ENCODE peak calls at places on chromosomes 2 and 18, in six cellular contexts. R is HL-60, B is PC-3, E is K562, A is AG04450, M is neural progenitor cell. F is an unnamed sample.

GRCh38 chr2:120747706-120748105 is 12.0 kb downstream of the GLI2 start:
- DNase-seq in R (no peak), B (no peak), E (no peak), A (no peak), M (no peak), F (no peak)

GRCh38 chr18:67515987-67516431 is 511 bp downstream of the DSEL start:
- DNase-seq in R (peak), B (peak), E (peak), A (peak), M (peak), F (peak)

GRCh38 chr2:5549061-5549601 is 143.1 kb upstream of the SOX11 start:
- DNase-seq in R (no peak), B (no peak), E (no peak), A (peak), M (peak), F (peak)

GRCh38 chr2:239944706-239945551 is 80.2 kb downstream of the NDUFA10 start:
- DNase-seq in R (peak), B (no peak), E (no peak), A (no peak), M (no peak), F (no peak)

GRCh38 chr2:66428986-66429612 is 5.8 kb upstream of the MEIS1 start:
- DNase-seq in R (peak), B (peak), E (peak), A (no peak), M (peak), F (peak)

GRCh38 chr2:176454893-176455810 is 185.9 kb downstream of the MTX2 start:
- DNase-seq in R (peak), B (peak), E (peak), A (peak), M (peak), F (peak)

GRCh38 chr2:166090346-166090745 is 37.5 kb downstream of the SCN1A start:
- DNase-seq in R (no peak), B (no peak), E (no peak), A (no peak), M (no peak), F (peak)

GRCh38 chr2:58569460-58570185 is 328.5 kb upstream of the FANCL start:
- DNase-seq in R (no peak), B (peak), E (no peak), A (no peak), M (no peak), F (peak)

GRCh38 chr18:50829644-50830043 is 9.8 kb upstream of the MRO start:
- DNase-seq in R (no peak), B (peak), E (no peak), A (no peak), M (no peak), F (no peak)

GRCh38 chr2:162963156-162963555 is 124.6 kb upstream of the KCNH7 start:
- DNase-seq in R (no peak), B (no peak), E (no peak), A (no peak), M (no peak), F (no peak)

GRCh38 chr2:84526562-84526961 is 10.3 kb downstream of the DNAH6 start:
- DNase-seq in R (no peak), B (no peak), E (no peak), A (no peak), M (no peak), F (no peak)

GRCh38 chr2:240325654-240326031 is 109.8 kb upstream of the GPC1 start:
- DNase-seq in R (no peak), B (no peak), E (no peak), A (no peak), M (no peak), F (peak)

GRCh38 chr2:64212346-64212745 is 68.1 kb upstream of the PELI1 start:
- DNase-seq in R (peak), B (peak), E (no peak), A (no peak), M (no peak), F (peak)

GRCh38 chr2:197993830-197994229 is 189.4 kb downstream of the PLCL1 start:
- DNase-seq in R (no peak), B (no peak), E (no peak), A (no peak), M (no peak), F (peak)

GRCh38 chr2:224400886-224401632 is 848 bp downstream of the FAM124B start:
- DNase-seq in R (no peak), B (no peak), E (peak), A (no peak), M (no peak), F (no peak)

GRCh38 chr2:218990052-218990451 is 3.2 kb downstream of the CRYBA2 start:
- DNase-seq in R (no peak), B (no peak), E (no peak), A (no peak), M (no peak), F (no peak)

GRCh38 chr2:148582679-148583511 is 61.7 kb upstream of the EPC2 start:
- DNase-seq in R (no peak), B (peak), E (no peak), A (no peak), M (no peak), F (no peak)

GRCh38 chr2:6103949-6104348 is 411.8 kb downstream of the SOX11 start:
- DNase-seq in R (no peak), B (no peak), E (no peak), A (no peak), M (no peak), F (peak)

GRCh38 chr2:134256961-134257360 is 3.1 kb downstream of the MGAT5 start:
- DNase-seq in R (no peak), B (no peak), E (no peak), A (no peak), M (no peak), F (no peak)

GRCh38 chr2:134258684-134259408 is 5.0 kb downstream of the MGAT5 start:
- DNase-seq in R (no peak), B (no peak), E (no peak), A (no peak), M (no peak), F (no peak)

GRCh38 chr2:134259571-134259970 is 5.7 kb downstream of the MGAT5 start:
- DNase-seq in R (no peak), B (no peak), E (no peak), A (no peak), M (no peak), F (no peak)

GRCh38 chr2:134257516-134257915 is 3.6 kb downstream of the MGAT5 start:
- DNase-seq in R (no peak), B (no peak), E (no peak), A (no peak), M (no peak), F (no peak)

GRCh38 chr2:134257965-134258683 is 4.3 kb downstream of the MGAT5 start:
- DNase-seq in R (no peak), B (no peak), E (no peak), A (no peak), M (no peak), F (no peak)
- TF ChIP-seq CTCF in R (no peak), B (no peak), E (no peak), A (no peak), M (no peak), F (no peak)

GRCh38 chr18:28922936-28923335 is 746.0 kb upstream of the CDH2 start:
- DNase-seq in R (no peak), B (no peak), E (no peak), A (no peak), M (no peak), F (no peak)
- TF ChIP-seq CTCF in R (no peak), B (no peak), E (no peak), A (no peak), M (no peak), F (no peak)

GRCh38 chr2:96154506-96155380 is 9.5 kb upstream of the DUSP2 start:
- DNase-seq in R (no peak), B (no peak), E (no peak), A (no peak), M (no peak), F (no peak)

GRCh38 chr2:96153291-96153713 is 8.1 kb upstream of the DUSP2 start:
- DNase-seq in R (no peak), B (no peak), E (no peak), A (no peak), M (no peak), F (no peak)

GRCh38 chr2:96156011-96156820 is 11.0 kb upstream of the DUSP2 start:
- DNase-seq in R (no peak), B (no peak), E (no peak), A (no peak), M (no peak), F (no peak)

GRCh38 chr2:96152301-96153165 is 7.3 kb upstream of the DUSP2 start:
- DNase-seq in R (no peak), B (no peak), E (no peak), A (no peak), M (peak), F (no peak)

GRCh38 chr2:96153991-96154431 is 8.8 kb upstream of the DUSP2 start:
- DNase-seq in R (no peak), B (no peak), E (no peak), A (no peak), M (no peak), F (no peak)
- TF ChIP-seq CTCF in R (no peak), B (no peak), E (peak), A (no peak), M (no peak), F (no peak)

GRCh38 chr2:233400961-233401360 is 46.7 kb downstream of the DGKD start:
- DNase-seq in R (no peak), B (no peak), E (no peak), A (no peak), M (no peak), F (no peak)

GRCh38 chr2:233402774-233403173 is 48.5 kb downstream of the DGKD start:
- DNase-seq in R (no peak), B (no peak), E (no peak), A (no peak), M (no peak), F (no peak)

GRCh38 chr2:233406865-233407264 is 52.6 kb downstream of the DGKD start:
- DNase-seq in R (no peak), B (no peak), E (no peak), A (no peak), M (no peak), F (no peak)

GRCh38 chr2:233402346-233402745 is 48.1 kb downstream of the DGKD start:
- DNase-seq in R (no peak), B (no peak), E (no peak), A (no peak), M (no peak), F (no peak)

DNA sequence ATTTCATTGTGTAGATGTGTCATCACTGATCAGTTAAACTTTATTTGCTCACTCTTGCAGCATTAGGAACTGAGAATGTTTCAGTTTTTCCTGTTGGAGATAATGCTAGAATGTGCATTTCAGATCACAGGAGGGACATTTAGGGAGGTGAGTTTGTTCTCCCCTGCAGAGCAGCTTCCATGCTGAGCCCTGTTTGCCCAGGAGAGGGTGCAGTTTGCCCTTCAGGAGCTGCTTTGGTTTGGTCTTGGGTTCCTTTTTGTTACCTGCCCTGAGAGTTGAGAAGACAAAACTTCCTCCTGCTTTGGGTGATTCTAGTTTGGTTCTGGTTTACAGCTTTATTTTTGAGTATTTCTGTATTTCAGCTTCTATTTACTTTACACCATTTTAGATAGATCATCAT is 49.9 kb downstream of the DGKD start:
- DNase-seq in R (no peak), B (peak), E (peak), A (no peak), M (peak), F (peak)
- TF ChIP-seq CTCF in R (peak), B (peak), E (peak), A (peak), M (peak), F (peak)

DNA sequence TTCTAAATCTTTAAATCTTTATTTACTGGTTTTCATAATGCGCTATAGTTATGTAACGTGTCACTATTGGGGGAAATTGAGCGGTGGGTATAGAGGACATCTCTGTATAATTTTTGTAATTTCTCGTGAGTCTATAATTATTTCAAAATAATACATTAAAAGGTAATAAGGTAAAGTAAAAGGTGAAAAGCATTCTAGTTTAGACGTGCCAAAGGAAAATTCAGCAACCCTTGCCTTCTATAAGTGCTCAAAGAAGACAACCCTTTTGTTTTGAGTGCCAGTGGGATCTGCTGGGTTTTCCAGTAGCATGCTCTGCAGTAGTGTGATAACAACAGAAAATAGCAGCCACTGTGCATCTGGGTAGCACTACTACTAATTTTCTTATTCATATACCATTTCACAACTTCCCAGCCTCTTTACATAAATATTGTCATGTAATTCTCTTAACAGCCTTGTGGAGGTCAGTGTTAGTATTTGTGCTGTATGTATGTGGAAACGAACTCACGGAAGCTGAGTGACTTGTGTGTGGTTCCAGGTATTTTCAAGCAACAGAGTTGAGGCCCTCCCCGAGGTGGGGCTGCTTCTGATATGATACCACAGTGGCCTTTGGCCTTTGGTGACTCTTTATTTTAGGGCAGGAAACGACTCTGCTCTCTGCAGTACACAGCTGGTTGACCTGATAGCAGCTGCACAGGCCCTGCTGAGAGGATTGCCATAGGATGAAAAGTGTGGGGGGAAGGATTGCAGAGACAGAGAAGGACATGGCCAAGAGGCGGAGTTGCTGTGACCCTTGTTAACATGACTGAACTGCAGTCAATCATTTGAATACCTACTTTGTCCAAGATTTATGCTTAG is 104.5 kb downstream of the TDRD15 start:
- DNase-seq in R (no peak), B (no peak), E (peak), A (no peak), M (no peak), F (no peak)
- TF ChIP-seq CTCF in R (no peak), B (no peak), E (no peak), A (no peak), M (no peak), F (no peak)

DNA sequence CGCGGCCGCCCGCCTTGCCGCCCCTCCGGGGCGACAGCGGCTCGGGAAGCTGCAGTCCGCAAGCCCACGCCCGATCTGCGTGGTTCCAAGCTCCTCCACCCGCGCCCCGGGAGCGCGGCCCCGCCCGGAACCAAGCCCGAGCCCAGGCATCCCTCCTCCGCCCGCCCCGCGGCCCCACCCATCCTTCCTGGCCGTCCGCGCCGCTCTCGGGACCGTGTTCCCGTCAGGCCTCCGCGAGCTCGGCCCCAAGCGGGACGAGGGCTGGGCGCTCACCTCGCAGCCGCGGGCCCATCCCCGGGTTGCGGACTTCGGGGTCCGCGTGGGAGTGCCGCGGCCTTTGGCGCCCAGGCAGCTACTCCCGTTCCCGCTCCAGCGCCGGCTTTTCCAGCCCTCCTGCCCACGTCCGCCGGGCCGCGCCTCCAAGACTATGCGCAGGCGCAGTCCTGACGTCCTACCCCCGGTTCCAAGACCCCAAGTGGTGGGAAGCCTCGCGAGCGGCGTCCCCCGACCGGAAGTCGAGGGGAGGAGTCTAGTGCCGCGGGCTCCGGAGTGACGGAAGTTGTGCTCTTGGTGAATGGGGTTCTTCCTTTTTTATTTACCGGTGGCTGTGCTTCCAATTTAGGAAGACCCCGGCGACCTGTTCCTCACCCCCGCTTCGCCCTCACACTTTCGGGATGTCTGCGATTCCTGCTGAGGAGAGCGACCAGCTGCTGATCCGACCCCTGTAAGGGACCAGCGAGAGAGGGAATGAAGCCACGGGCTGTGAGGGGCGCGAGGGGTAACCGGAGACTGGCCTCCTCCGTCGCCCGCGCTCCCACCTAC is at the start of the genes CPSF3 and ITGB1BP1:
- DNase-seq in R (peak), B (peak), E (peak), A (peak), M (peak), F (peak)
- TF ChIP-seq CTCF in R (no peak), B (no peak), E (no peak), A (no peak), M (no peak), F (no peak)

F was measured in MCF 10A.